ENCODE peak calls at places on chromosomes 3 and 15, in four cellular contexts. One of them, this sample, is unnamed.

GRCh38 chr15:63338170-63338569 is 43.5 kb downstream of the CA12 start:
- DNase-seq in HuH-7: no peak
- DNase-seq in GM04504: no peak
- DNase-seq in HCT116: no peak
- DNase-seq in this sample: no peak

GRCh38 chr3:172138792-172139507 is 99.6 kb downstream of the FNDC3B start:
- DNase-seq in HuH-7: no peak
- DNase-seq in GM04504: no peak
- DNase-seq in HCT116: no peak
- DNase-seq in this sample: peak; percentile 66

GRCh38 chr3:76199382-76199781 is 414.0 kb upstream of the ZNF717 start:
- DNase-seq in HuH-7: no peak
- DNase-seq in GM04504: no peak
- DNase-seq in HCT116: no peak
- DNase-seq in this sample: no peak

GRCh38 chr15:69468241-69469121 is 15.9 kb downstream of the RPLP1 start:
- DNase-seq in HuH-7: no peak
- DNase-seq in GM04504: no peak
- DNase-seq in HCT116: no peak
- DNase-seq in this sample: peak; percentile 61

GRCh38 chr3:165522371-165522770 is 314.9 kb downstream of the BCHE start:
- DNase-seq in HuH-7: no peak
- DNase-seq in GM04504: no peak
- DNase-seq in HCT116: no peak
- DNase-seq in this sample: no peak

GRCh38 chr3:4752201-4753072 is 226.8 kb upstream of the BHLHE40 start:
- DNase-seq in HuH-7: peak; percentile 82
- DNase-seq in GM04504: peak; percentile 41
- DNase-seq in HCT116: no peak
- DNase-seq in this sample: peak; percentile 64

GRCh38 chr15:39579487-39580116 is 1.3 kb upstream of the THBS1 start:
- DNase-seq in HuH-7: peak; percentile 62
- DNase-seq in GM04504: no peak
- DNase-seq in HCT116: peak; percentile 67
- DNase-seq in this sample: peak; percentile 49

GRCh38 chr3:138941259-138941885 is 5.6 kb downstream of the FOXL2 start:
- DNase-seq in HuH-7: peak; percentile 93
- DNase-seq in GM04504: no peak
- DNase-seq in HCT116: peak; percentile 32
- DNase-seq in this sample: peak; percentile 54

GRCh38 chr15:76185716-76186115 is 125.6 kb downstream of the ETFA start:
- DNase-seq in HuH-7: peak; percentile 91
- DNase-seq in GM04504: no peak
- DNase-seq in HCT116: peak; percentile 77
- DNase-seq in this sample: no peak

GRCh38 chr15:58641660-58642059 is 107.8 kb downstream of the ADAM10 start:
- DNase-seq in HuH-7: no peak
- DNase-seq in GM04504: no peak
- DNase-seq in HCT116: no peak
- DNase-seq in this sample: no peak

GRCh38 chr15:81108427-81108826 is 25.6 kb upstream of the CFAP161 start:
- DNase-seq in HuH-7: peak; percentile 20
- DNase-seq in GM04504: no peak
- DNase-seq in HCT116: no peak
- DNase-seq in this sample: no peak

GRCh38 chr3:32562640-32563039 is 8.0 kb downstream of the DYNC1LI1 start:
- DNase-seq in HuH-7: no peak
- DNase-seq in GM04504: no peak
- DNase-seq in HCT116: no peak
- DNase-seq in this sample: no peak

GRCh38 chr3:117261907-117262518 is 552.4 kb downstream of the TUSC7 start:
- DNase-seq in HuH-7: no peak
- DNase-seq in GM04504: no peak
- DNase-seq in HCT116: no peak
- DNase-seq in this sample: peak; percentile 33